ENCODE peak calls at places on chromosomes 12 and 14, in eight cellular contexts. One of them, this sample, is unnamed.

GRCh38 chr12:20150835-20151234 is 217.5 kb upstream of the PDE3A start:
- DNase-seq in H4: no peak
- DNase-seq in mesothelial cell of epicardium: no peak
- DNase-seq in NCI-H2081: peak
- DNase-seq in HTR-8/SVneo: no peak
- DNase-seq in GM23248: no peak
- DNase-seq in ovary: no peak
- DNase-seq in iris pigment epithelial cell: no peak
- DNase-seq in this sample: no peak

GRCh38 chr14:75469606-75470237 is 41.9 kb downstream of the JDP2 start:
- DNase-seq in mesothelial cell of epicardium: no peak
- DNase-seq in iris pigment epithelial cell: no peak
- DNase-seq in HTR-8/SVneo: no peak
- DNase-seq in NCI-H2081: peak
- DNase-seq in H4: no peak
- DNase-seq in ovary: peak
- DNase-seq in GM23248: peak
- DNase-seq in this sample: no peak

GRCh38 chr12:7444076-7444475 is at the start of gene CD163L1:
- DNase-seq in H4: no peak
- DNase-seq in iris pigment epithelial cell: no peak
- DNase-seq in NCI-H2081: no peak
- DNase-seq in mesothelial cell of epicardium: no peak
- DNase-seq in GM23248: no peak
- DNase-seq in ovary: no peak
- DNase-seq in HTR-8/SVneo: no peak
- DNase-seq in this sample: no peak

GRCh38 chr12:62581288-62582064 is 114.8 kb downstream of the MON2 start:
- DNase-seq in mesothelial cell of epicardium: no peak
- DNase-seq in GM23248: peak
- DNase-seq in ovary: no peak
- DNase-seq in NCI-H2081: peak
- DNase-seq in iris pigment epithelial cell: peak
- DNase-seq in HTR-8/SVneo: peak
- DNase-seq in H4: peak
- DNase-seq in this sample: peak

GRCh38 chr12:23722655-23723054 is 226.8 kb downstream of the SOX5 start:
- DNase-seq in HTR-8/SVneo: no peak
- DNase-seq in H4: no peak
- DNase-seq in GM23248: no peak
- DNase-seq in mesothelial cell of epicardium: no peak
- DNase-seq in iris pigment epithelial cell: no peak
- DNase-seq in ovary: no peak
- DNase-seq in NCI-H2081: peak
- DNase-seq in this sample: peak

GRCh38 chr12:5476356-5476755 is 44.4 kb downstream of the NTF3 start:
- DNase-seq in ovary: no peak
- DNase-seq in HTR-8/SVneo: no peak
- DNase-seq in iris pigment epithelial cell: no peak
- DNase-seq in NCI-H2081: no peak
- DNase-seq in H4: no peak
- DNase-seq in mesothelial cell of epicardium: no peak
- DNase-seq in GM23248: no peak
- DNase-seq in this sample: no peak

GRCh38 chr14:75823334-75823733 is 158.5 kb downstream of the TGFB3 start:
- DNase-seq in GM23248: no peak
- DNase-seq in mesothelial cell of epicardium: no peak
- DNase-seq in NCI-H2081: no peak
- DNase-seq in iris pigment epithelial cell: no peak
- DNase-seq in ovary: no peak
- DNase-seq in HTR-8/SVneo: no peak
- DNase-seq in H4: no peak
- DNase-seq in this sample: no peak

GRCh38 chr14:91749857-91750256 is 18.0 kb upstream of the CATSPERB start:
- DNase-seq in GM23248: no peak
- DNase-seq in NCI-H2081: no peak
- DNase-seq in ovary: no peak
- DNase-seq in iris pigment epithelial cell: no peak
- DNase-seq in H4: no peak
- DNase-seq in mesothelial cell of epicardium: no peak
- DNase-seq in HTR-8/SVneo: no peak
- DNase-seq in this sample: no peak

GRCh38 chr12:62767506-62767905 is 167.4 kb downstream of the PPM1H start:
- DNase-seq in iris pigment epithelial cell: peak
- DNase-seq in NCI-H2081: no peak
- DNase-seq in GM23248: peak
- DNase-seq in ovary: no peak
- DNase-seq in H4: no peak
- DNase-seq in HTR-8/SVneo: peak
- DNase-seq in mesothelial cell of epicardium: no peak
- DNase-seq in this sample: peak

GRCh38 chr14:23577004-23577681 is 1.4 kb downstream of the JPH4 start:
- DNase-seq in mesothelial cell of epicardium: no peak
- DNase-seq in NCI-H2081: no peak
- DNase-seq in HTR-8/SVneo: no peak
- DNase-seq in ovary: peak
- DNase-seq in iris pigment epithelial cell: no peak
- DNase-seq in GM23248: peak
- DNase-seq in H4: no peak
- DNase-seq in this sample: peak

GRCh38 chr12:78229491-78230209 is 399.0 kb downstream of the NAV3 start:
- DNase-seq in iris pigment epithelial cell: peak
- DNase-seq in mesothelial cell of epicardium: no peak
- DNase-seq in H4: peak
- DNase-seq in HTR-8/SVneo: peak
- DNase-seq in NCI-H2081: peak
- DNase-seq in GM23248: peak
- DNase-seq in ovary: peak
- DNase-seq in this sample: peak

GRCh38 chr12:52202361-52203078 is 10.7 kb upstream of the KRT80 start:
- DNase-seq in NCI-H2081: peak
- DNase-seq in iris pigment epithelial cell: no peak
- DNase-seq in ovary: peak
- DNase-seq in HTR-8/SVneo: no peak
- DNase-seq in mesothelial cell of epicardium: no peak
- DNase-seq in GM23248: peak
- DNase-seq in H4: no peak
- DNase-seq in this sample: peak

GRCh38 chr14:67680121-67680602 is 5.7 kb upstream of the VTI1B start:
- DNase-seq in GM23248: peak
- DNase-seq in HTR-8/SVneo: peak
- DNase-seq in NCI-H2081: no peak
- DNase-seq in ovary: no peak
- DNase-seq in mesothelial cell of epicardium: no peak
- DNase-seq in iris pigment epithelial cell: peak
- DNase-seq in H4: peak
- DNase-seq in this sample: peak

GRCh38 chr14:24051789-24052655 is at the start of gene CARMIL3:
- DNase-seq in NCI-H2081: peak
- DNase-seq in H4: no peak
- DNase-seq in mesothelial cell of epicardium: peak
- DNase-seq in iris pigment epithelial cell: peak
- DNase-seq in ovary: peak
- DNase-seq in GM23248: peak
- DNase-seq in HTR-8/SVneo: peak
- DNase-seq in this sample: peak

GRCh38 chr14:68932219-68932618 is 46.9 kb downstream of the ACTN1 start:
- DNase-seq in NCI-H2081: no peak
- DNase-seq in HTR-8/SVneo: no peak
- DNase-seq in GM23248: peak
- DNase-seq in ovary: no peak
- DNase-seq in iris pigment epithelial cell: peak
- DNase-seq in mesothelial cell of epicardium: no peak
- DNase-seq in H4: no peak
- DNase-seq in this sample: no peak

GRCh38 chr12:90253142-90253541 is 544.5 kb upstream of the ATP2B1 start:
- DNase-seq in H4: no peak
- DNase-seq in HTR-8/SVneo: no peak
- DNase-seq in mesothelial cell of epicardium: no peak
- DNase-seq in iris pigment epithelial cell: no peak
- DNase-seq in NCI-H2081: no peak
- DNase-seq in GM23248: no peak
- DNase-seq in ovary: no peak
- DNase-seq in this sample: no peak

GRCh38 chr12:94285954-94286579 is 137.7 kb downstream of the PLXNC1 start:
- DNase-seq in mesothelial cell of epicardium: no peak
- DNase-seq in NCI-H2081: no peak
- DNase-seq in ovary: no peak
- DNase-seq in iris pigment epithelial cell: no peak
- DNase-seq in GM23248: no peak
- DNase-seq in H4: no peak
- DNase-seq in HTR-8/SVneo: no peak
- DNase-seq in this sample: no peak

GRCh38 chr12:32365473-32366064 is 33.8 kb upstream of the FGD4 start:
- DNase-seq in NCI-H2081: peak
- DNase-seq in HTR-8/SVneo: peak
- DNase-seq in H4: peak
- DNase-seq in GM23248: peak
- DNase-seq in ovary: peak
- DNase-seq in iris pigment epithelial cell: peak
- DNase-seq in mesothelial cell of epicardium: no peak
- DNase-seq in this sample: peak

GRCh38 chr12:103493199-103493598 is 2.6 kb downstream of the C12orf42 start:
- DNase-seq in GM23248: no peak
- DNase-seq in H4: no peak
- DNase-seq in iris pigment epithelial cell: no peak
- DNase-seq in mesothelial cell of epicardium: no peak
- DNase-seq in ovary: no peak
- DNase-seq in HTR-8/SVneo: no peak
- DNase-seq in NCI-H2081: no peak
- DNase-seq in this sample: no peak

GRCh38 chr14:89428556-89429196 is 11.6 kb upstream of the FOXN3 start:
- DNase-seq in iris pigment epithelial cell: no peak
- DNase-seq in H4: no peak
- DNase-seq in GM23248: peak
- DNase-seq in mesothelial cell of epicardium: no peak
- DNase-seq in ovary: peak
- DNase-seq in HTR-8/SVneo: peak
- DNase-seq in NCI-H2081: peak
- DNase-seq in this sample: no peak

GRCh38 chr12:92573104-92573503 is 129.7 kb upstream of the PLEKHG7 start:
- DNase-seq in GM23248: no peak
- DNase-seq in ovary: no peak
- DNase-seq in iris pigment epithelial cell: no peak
- DNase-seq in NCI-H2081: no peak
- DNase-seq in mesothelial cell of epicardium: no peak
- DNase-seq in HTR-8/SVneo: no peak
- DNase-seq in H4: no peak
- DNase-seq in this sample: no peak

GRCh38 chr14:68140111-68140741 is 320.6 kb downstream of the RAD51B start:
- DNase-seq in iris pigment epithelial cell: peak
- DNase-seq in HTR-8/SVneo: peak
- DNase-seq in GM23248: peak
- DNase-seq in ovary: peak
- DNase-seq in H4: peak
- DNase-seq in mesothelial cell of epicardium: no peak
- DNase-seq in NCI-H2081: peak
- DNase-seq in this sample: peak

GRCh38 chr14:72844528-72844927 is 49.4 kb downstream of the DPF3 start:
- DNase-seq in mesothelial cell of epicardium: no peak
- DNase-seq in GM23248: peak
- DNase-seq in NCI-H2081: no peak
- DNase-seq in HTR-8/SVneo: peak
- DNase-seq in iris pigment epithelial cell: no peak
- DNase-seq in H4: no peak
- DNase-seq in ovary: no peak
- DNase-seq in this sample: no peak

GRCh38 chr12:93229494-93230310 is 148.0 kb upstream of the NUDT4 start:
- DNase-seq in HTR-8/SVneo: peak
- DNase-seq in NCI-H2081: no peak
- DNase-seq in GM23248: peak
- DNase-seq in iris pigment epithelial cell: peak
- DNase-seq in ovary: no peak
- DNase-seq in H4: peak
- DNase-seq in mesothelial cell of epicardium: no peak
- DNase-seq in this sample: peak

GRCh38 chr12:107657133-107657532 is 28.5 kb upstream of the PWP1 start:
- DNase-seq in GM23248: no peak
- DNase-seq in NCI-H2081: no peak
- DNase-seq in ovary: no peak
- DNase-seq in HTR-8/SVneo: no peak
- DNase-seq in iris pigment epithelial cell: no peak
- DNase-seq in mesothelial cell of epicardium: no peak
- DNase-seq in H4: no peak
- DNase-seq in this sample: no peak

GRCh38 chr14:94356379-94357056 is 31.9 kb downstream of the SERPINA1 start:
- DNase-seq in H4: no peak
- DNase-seq in iris pigment epithelial cell: no peak
- DNase-seq in GM23248: no peak
- DNase-seq in NCI-H2081: no peak
- DNase-seq in mesothelial cell of epicardium: no peak
- DNase-seq in ovary: no peak
- DNase-seq in HTR-8/SVneo: no peak
- DNase-seq in this sample: no peak

GRCh38 chr14:39416072-39416471 is 16.2 kb downstream of the FBXO33 start:
- DNase-seq in iris pigment epithelial cell: no peak
- DNase-seq in HTR-8/SVneo: no peak
- DNase-seq in GM23248: no peak
- DNase-seq in H4: no peak
- DNase-seq in NCI-H2081: no peak
- DNase-seq in ovary: no peak
- DNase-seq in mesothelial cell of epicardium: no peak
- DNase-seq in this sample: no peak

GRCh38 chr14:100830681-100831080 is 4.8 kb downstream of the MEG3 start:
- DNase-seq in NCI-H2081: peak
- DNase-seq in HTR-8/SVneo: no peak
- DNase-seq in GM23248: no peak
- DNase-seq in ovary: no peak
- DNase-seq in mesothelial cell of epicardium: no peak
- DNase-seq in H4: no peak
- DNase-seq in iris pigment epithelial cell: no peak
- DNase-seq in this sample: no peak

GRCh38 chr14:92740440-92740839 is 8.0 kb downstream of the LGMN start:
- DNase-seq in GM23248: no peak
- DNase-seq in mesothelial cell of epicardium: no peak
- DNase-seq in ovary: no peak
- DNase-seq in NCI-H2081: no peak
- DNase-seq in H4: no peak
- DNase-seq in iris pigment epithelial cell: no peak
- DNase-seq in HTR-8/SVneo: no peak
- DNase-seq in this sample: peak

GRCh38 chr12:95634622-95635621 is 83.6 kb upstream of the USP44 start:
- DNase-seq in H4: peak
- DNase-seq in GM23248: no peak
- DNase-seq in iris pigment epithelial cell: peak
- DNase-seq in ovary: no peak
- DNase-seq in HTR-8/SVneo: no peak
- DNase-seq in NCI-H2081: peak
- DNase-seq in mesothelial cell of epicardium: no peak
- DNase-seq in this sample: no peak

GRCh38 chr14:91303091-91303923 is 58.8 kb upstream of the GPR68 start:
- DNase-seq in HTR-8/SVneo: no peak
- DNase-seq in NCI-H2081: no peak
- DNase-seq in mesothelial cell of epicardium: no peak
- DNase-seq in ovary: no peak
- DNase-seq in GM23248: peak
- DNase-seq in H4: no peak
- DNase-seq in iris pigment epithelial cell: no peak
- DNase-seq in this sample: peak

GRCh38 chr12:9719835-9720234 is 13.1 kb downstream of the CLECL1 start:
- DNase-seq in NCI-H2081: no peak
- DNase-seq in H4: no peak
- DNase-seq in GM23248: no peak
- DNase-seq in ovary: no peak
- DNase-seq in mesothelial cell of epicardium: no peak
- DNase-seq in HTR-8/SVneo: no peak
- DNase-seq in iris pigment epithelial cell: no peak
- DNase-seq in this sample: no peak

GRCh38 chr12:3218846-3219632 is 141.9 kb downstream of the TSPAN9 start:
- DNase-seq in mesothelial cell of epicardium: no peak
- DNase-seq in iris pigment epithelial cell: no peak
- DNase-seq in GM23248: no peak
- DNase-seq in NCI-H2081: peak
- DNase-seq in H4: no peak
- DNase-seq in ovary: peak
- DNase-seq in HTR-8/SVneo: no peak
- DNase-seq in this sample: no peak

GRCh38 chr14:88492272-88493089 is 62.3 kb downstream of the PTPN21 start:
- DNase-seq in mesothelial cell of epicardium: no peak
- DNase-seq in HTR-8/SVneo: peak
- DNase-seq in H4: peak
- DNase-seq in NCI-H2081: peak
- DNase-seq in iris pigment epithelial cell: peak
- DNase-seq in ovary: peak
- DNase-seq in GM23248: peak
- DNase-seq in this sample: peak